ENCODE peak calls at places on chromosomes 11 and 22, in seven cellular contexts. One of them, this sample, is unnamed.

GRCh38 chr11:112931686-112932085 is 29.5 kb upstream of the NCAM1 start:
- DNase-seq in midbrain: no peak
- DNase-seq in NAMALWA: no peak
- DNase-seq in NCI-H1417: no peak
- DNase-seq in nephron progenitor cell: no peak
- DNase-seq in psoas muscle: no peak
- DNase-seq in EL: no peak
- DNase-seq in this sample: no peak

GRCh38 chr11:102564110-102564509 is 33.6 kb upstream of the MMP7 start:
- DNase-seq in midbrain: no peak
- DNase-seq in NAMALWA: no peak
- DNase-seq in NCI-H1417: no peak
- DNase-seq in nephron progenitor cell: no peak
- DNase-seq in psoas muscle: no peak
- DNase-seq in EL: peak; percentile 75
- DNase-seq in this sample: peak; percentile 79

GRCh38 chr11:95531116-95531515 is 258.5 kb downstream of the FAM76B start:
- DNase-seq in midbrain: no peak
- DNase-seq in NAMALWA: no peak
- DNase-seq in NCI-H1417: no peak
- DNase-seq in nephron progenitor cell: no peak
- DNase-seq in psoas muscle: no peak
- DNase-seq in EL: no peak
- DNase-seq in this sample: no peak

GRCh38 chr22:36281726-36282077 is 28.8 kb downstream of the APOL1 start:
- DNase-seq in midbrain: no peak
- DNase-seq in NAMALWA: no peak
- DNase-seq in NCI-H1417: no peak
- DNase-seq in nephron progenitor cell: no peak
- DNase-seq in psoas muscle: no peak
- DNase-seq in EL: no peak
- DNase-seq in this sample: no peak

GRCh38 chr11:131667566-131667965 is 297.2 kb downstream of the NTM start:
- DNase-seq in midbrain: no peak
- DNase-seq in NAMALWA: no peak
- DNase-seq in NCI-H1417: no peak
- DNase-seq in nephron progenitor cell: no peak
- DNase-seq in psoas muscle: no peak
- DNase-seq in EL: no peak
- DNase-seq in this sample: no peak

GRCh38 chr11:112847568-112847967 is 113.7 kb upstream of the NCAM1 start:
- DNase-seq in midbrain: no peak
- DNase-seq in NAMALWA: no peak
- DNase-seq in NCI-H1417: no peak
- DNase-seq in nephron progenitor cell: no peak
- DNase-seq in psoas muscle: no peak
- DNase-seq in EL: no peak
- DNase-seq in this sample: no peak

GRCh38 chr11:40445391-40445790 is 1014.1 kb downstream of the LRRC4C start:
- DNase-seq in midbrain: no peak
- DNase-seq in NAMALWA: no peak
- DNase-seq in NCI-H1417: no peak
- DNase-seq in nephron progenitor cell: no peak
- DNase-seq in psoas muscle: no peak
- DNase-seq in EL: peak; percentile 72
- DNase-seq in this sample: no peak

GRCh38 chr22:32527756-32528155 is 53.1 kb downstream of the FBXO7 start:
- DNase-seq in midbrain: no peak
- DNase-seq in NAMALWA: no peak
- DNase-seq in NCI-H1417: no peak
- DNase-seq in nephron progenitor cell: no peak
- DNase-seq in psoas muscle: no peak
- DNase-seq in EL: no peak
- DNase-seq in this sample: no peak

GRCh38 chr11:83744620-83745192 is 458.5 kb upstream of the CCDC90B start:
- DNase-seq in midbrain: no peak
- DNase-seq in NAMALWA: no peak
- DNase-seq in NCI-H1417: no peak
- DNase-seq in nephron progenitor cell: no peak
- DNase-seq in psoas muscle: no peak
- DNase-seq in EL: no peak
- DNase-seq in this sample: no peak

GRCh38 chr11:5719703-5720495 is 16.3 kb upstream of the OR56B1 start:
- DNase-seq in midbrain: no peak
- DNase-seq in NAMALWA: no peak
- DNase-seq in NCI-H1417: no peak
- DNase-seq in nephron progenitor cell: no peak
- DNase-seq in psoas muscle: no peak
- DNase-seq in EL: no peak
- DNase-seq in this sample: no peak

GRCh38 chr11:15897211-15897960 is 459.0 kb downstream of the SOX6 start:
- DNase-seq in midbrain: no peak
- DNase-seq in NAMALWA: no peak
- DNase-seq in NCI-H1417: no peak
- DNase-seq in nephron progenitor cell: no peak
- DNase-seq in psoas muscle: no peak
- DNase-seq in EL: peak; percentile 90
- DNase-seq in this sample: no peak

GRCh38 chr22:48091060-48091650 is 1328.7 kb downstream of the TBC1D22A start:
- DNase-seq in midbrain: no peak
- DNase-seq in NAMALWA: no peak
- DNase-seq in NCI-H1417: no peak
- DNase-seq in nephron progenitor cell: no peak
- DNase-seq in psoas muscle: no peak
- DNase-seq in EL: no peak
- DNase-seq in this sample: no peak

GRCh38 chr11:111422494-111423249 is 43.6 kb upstream of the POU2AF1 start:
- DNase-seq in midbrain: peak; percentile 38
- DNase-seq in NAMALWA: peak; percentile 89
- DNase-seq in NCI-H1417: peak; percentile 24
- DNase-seq in nephron progenitor cell: peak; percentile 76
- DNase-seq in psoas muscle: peak; percentile 37
- DNase-seq in EL: peak; percentile 16
- DNase-seq in this sample: peak; percentile 18

GRCh38 chr22:46417769-46418168 is 82.3 kb downstream of the TRMU start:
- DNase-seq in midbrain: no peak
- DNase-seq in NAMALWA: no peak
- DNase-seq in NCI-H1417: no peak
- DNase-seq in nephron progenitor cell: no peak
- DNase-seq in psoas muscle: no peak
- DNase-seq in EL: no peak
- DNase-seq in this sample: no peak

GRCh38 chr11:60563553-60564235 is 48.5 kb downstream of the MS4A13 start:
- DNase-seq in midbrain: no peak
- DNase-seq in NAMALWA: peak; percentile 5
- DNase-seq in NCI-H1417: peak; percentile 1
- DNase-seq in nephron progenitor cell: no peak
- DNase-seq in psoas muscle: no peak
- DNase-seq in EL: peak; percentile 17
- DNase-seq in this sample: no peak

GRCh38 chr11:77026236-77026635 is 8.0 kb upstream of the B3GNT6 start:
- DNase-seq in midbrain: no peak
- DNase-seq in NAMALWA: no peak
- DNase-seq in NCI-H1417: no peak
- DNase-seq in nephron progenitor cell: no peak
- DNase-seq in psoas muscle: no peak
- DNase-seq in EL: no peak
- DNase-seq in this sample: no peak

GRCh38 chr11:119067371-119068222 is at the start of gene VPS11:
- DNase-seq in midbrain: peak; percentile 95
- DNase-seq in NAMALWA: peak; percentile 98
- DNase-seq in NCI-H1417: peak; percentile 93
- DNase-seq in nephron progenitor cell: peak; percentile 98
- DNase-seq in psoas muscle: peak; percentile 99
- DNase-seq in EL: peak; percentile 98
- DNase-seq in this sample: peak; percentile 96

GRCh38 chr11:77823775-77824174 is 2.8 kb downstream of the AAMDC start:
- DNase-seq in midbrain: no peak
- DNase-seq in NAMALWA: no peak
- DNase-seq in NCI-H1417: no peak
- DNase-seq in nephron progenitor cell: no peak
- DNase-seq in psoas muscle: no peak
- DNase-seq in EL: peak; percentile 30
- DNase-seq in this sample: no peak

GRCh38 chr11:13679768-13680167 is 11.3 kb downstream of the FAR1 start:
- DNase-seq in midbrain: peak; percentile 9
- DNase-seq in NAMALWA: no peak
- DNase-seq in NCI-H1417: no peak
- DNase-seq in nephron progenitor cell: no peak
- DNase-seq in psoas muscle: no peak
- DNase-seq in EL: no peak
- DNase-seq in this sample: no peak

GRCh38 chr22:29477919-29478318 is 2.1 kb upstream of the NEFH start:
- DNase-seq in midbrain: no peak
- DNase-seq in NAMALWA: no peak
- DNase-seq in NCI-H1417: no peak
- DNase-seq in nephron progenitor cell: no peak
- DNase-seq in psoas muscle: no peak
- DNase-seq in EL: no peak
- DNase-seq in this sample: no peak

This sample was measured in NCI-H226.